ENCODE peak calls at places on chromosome 9, in seven cellular contexts. I, Z, G, P, L, V and M are unnamed samples.

GRCh38 chr9:87342743-87343142 is 154.9 kb upstream of the DAPK1 start:
- DNase-seq in I (no peak), Z (no peak), G (no peak), P (no peak), L (no peak), V (no peak), M (no peak)

GRCh38 chr9:131727184-131727785 is 12.6 kb downstream of the RAPGEF1 start:
- DNase-seq in I (no peak), Z (no peak), G (no peak), P (no peak), L (no peak), V (no peak), M (no peak)

GRCh38 chr9:117092582-117092981 is 322.3 kb downstream of the ASTN2 start:
- DNase-seq in I (no peak), Z (no peak), G (no peak), P (no peak), L (no peak), V (no peak), M (no peak)

GRCh38 chr9:2087500-2088313 is 72.6 kb downstream of the SMARCA2 start:
- DNase-seq in I (peak; percentile 42), Z (peak; percentile 25), G (peak; percentile 7), P (peak; percentile 45), L (peak; percentile 43), V (peak; percentile 50), M (peak; percentile 87)

GRCh38 chr9:109414125-109414785 is 83.9 kb downstream of the PTPN3 start:
- DNase-seq in I (no peak), Z (no peak), G (no peak), P (no peak), L (no peak), V (no peak), M (peak; percentile 66)

GRCh38 chr9:123111977-123112869 is 78.8 kb downstream of the GPR21 start:
- DNase-seq in I (no peak), Z (no peak), G (no peak), P (no peak), L (no peak), V (no peak), M (peak; percentile 60)

GRCh38 chr9:136665704-136666363 is 3.1 kb downstream of the EGFL7 start:
- DNase-seq in I (no peak), Z (no peak), G (no peak), P (no peak), L (peak; percentile 95), V (peak; percentile 88), M (peak; percentile 48)

GRCh38 chr9:12054235-12054634 is 639.0 kb upstream of the TYRP1 start:
- DNase-seq in I (no peak), Z (no peak), G (no peak), P (no peak), L (no peak), V (no peak), M (peak; percentile 8)

GRCh38 chr9:36991516-36992134 is 42.4 kb downstream of the PAX5 start:
- DNase-seq in I (peak; percentile 54), Z (no peak), G (peak; percentile 47), P (no peak), L (peak; percentile 71), V (peak; percentile 58), M (peak; percentile 75)

GRCh38 chr9:81650836-81651545 is 38.4 kb downstream of the TLE1 start:
- DNase-seq in I (no peak), Z (no peak), G (no peak), P (no peak), L (no peak), V (no peak), M (no peak)
- TF ChIP-seq REST in I (no peak), Z (no peak), G (no peak), P (no peak), L (no peak), V (no peak), M (no peak)

GRCh38 chr9:130639866-130640555 is 24.4 kb upstream of the PRDM12 start:
- DNase-seq in I (no peak), Z (no peak), G (no peak), P (no peak), L (no peak), V (no peak), M (no peak)

GRCh38 chr9:130640681-130641080 is 23.7 kb upstream of the PRDM12 start:
- DNase-seq in I (no peak), Z (no peak), G (no peak), P (no peak), L (no peak), V (no peak), M (peak; percentile 46)

GRCh38 chr9:130636648-130637020 is 27.8 kb upstream of the PRDM12 start:
- DNase-seq in I (no peak), Z (no peak), G (no peak), P (no peak), L (no peak), V (no peak), M (no peak)

GRCh38 chr9:130639119-130639485 is 25.3 kb upstream of the PRDM12 start:
- DNase-seq in I (no peak), Z (no peak), G (no peak), P (no peak), L (no peak), V (no peak), M (peak; percentile 50)

GRCh38 chr9:130638278-130639118 is 25.9 kb upstream of the PRDM12 start:
- DNase-seq in I (no peak), Z (no peak), G (no peak), P (no peak), L (no peak), V (no peak), M (peak; percentile 45)
- H3K36me3 ChIP-seq in I (peaks cover 10% of the 10 kb centered on the region), Z (peaks cover 36% of the 10 kb centered on the region), G (peaks cover 3% of the 10 kb centered on the region), P (peaks cover 17% of the 10 kb centered on the region), L (peaks cover 54% of the 10 kb centered on the region), V (peaks cover 39% of the 10 kb centered on the region), M (peaks cover 3% of the 10 kb centered on the region)

GRCh38 chr9:124680049-124680448 is 91.1 kb downstream of the NR6A1 start:
- DNase-seq in I (no peak), Z (no peak), G (no peak), P (no peak), L (no peak), V (no peak), M (no peak)

GRCh38 chr9:124675261-124676158 is 95.6 kb downstream of the NR6A1 start:
- DNase-seq in I (no peak), Z (no peak), G (no peak), P (no peak), L (no peak), V (no peak), M (no peak)

GRCh38 chr9:124673063-124673462 is 98.0 kb downstream of the NR6A1 start:
- DNase-seq in I (no peak), Z (no peak), G (no peak), P (no peak), L (no peak), V (no peak), M (no peak)

GRCh38 chr9:124674651-124675050 is 96.5 kb downstream of the NR6A1 start:
- DNase-seq in I (no peak), Z (no peak), G (no peak), P (no peak), L (no peak), V (no peak), M (no peak)

GRCh38 chr9:124676159-124676551 is 95.0 kb downstream of the NR6A1 start:
- DNase-seq in I (no peak), Z (no peak), G (no peak), P (no peak), L (no peak), V (no peak), M (no peak)
- TF ChIP-seq REST in I (no peak), Z (no peak), G (no peak), P (no peak), L (no peak), V (no peak), M (no peak)

GRCh38 chr9:128266868-128267590 is 8.8 kb downstream of the GOLGA2 start:
- DNase-seq in I (no peak), Z (no peak), G (no peak), P (no peak), L (no peak), V (no peak), M (no peak)
- H3K36me3 ChIP-seq in I (peaks cover 7% of the 10 kb centered on the region), Z (peaks cover 67% of the 10 kb centered on the region), G (no peaks in the 10 kb centered on the region), P (peaks cover 2% of the 10 kb centered on the region), L (peaks cover 63% of the 10 kb centered on the region), V (peaks cover 84% of the 10 kb centered on the region), M (no peaks in the 10 kb centered on the region)

GRCh38 chr9:4680178-4680535 is 788 bp downstream of the CDC37L1 start:
- DNase-seq in I (no peak), Z (no peak), G (no peak), P (no peak), L (no peak), V (no peak), M (no peak)
- TF ChIP-seq REST in I (no peak), Z (no peak), G (no peak), P (no peak), L (no peak), V (no peak), M (no peak)

GRCh38 chr9:120539951-120540350 is 40.0 kb downstream of the CDK5RAP2 start:
- DNase-seq in I (no peak), Z (no peak), G (no peak), P (no peak), L (no peak), V (no peak), M (no peak)
- H3K36me3 ChIP-seq in I (peaks cover 22% of the 10 kb centered on the region), Z (peaks cover 76% of the 10 kb centered on the region), G (peaks cover 8% of the 10 kb centered on the region), P (peaks cover 10% of the 10 kb centered on the region), L (peaks cover 62% of the 10 kb centered on the region), V (peaks cover 88% of the 10 kb centered on the region), M (peaks cover 32% of the 10 kb centered on the region)

GRCh38 chr9:95876138-95876444 is 600 bp downstream of the ERCC6L2 start:
- DNase-seq in I (no peak), Z (no peak), G (no peak), P (no peak), L (no peak), V (no peak), M (no peak)

GRCh38 chr9:95875305-95876137 is at the start of gene ERCC6L2:
- DNase-seq in I (peak; percentile 99), Z (peak; percentile 98), G (peak; percentile 93), P (peak; percentile 93), L (peak; percentile 92), V (peak; percentile 86), M (peak; percentile 100)

GRCh38 chr9:95874989-95875304 is 544 bp upstream of the ERCC6L2 start:
- DNase-seq in I (no peak), Z (peak; percentile 7), G (no peak), P (no peak), L (peak; percentile 50), V (peak; percentile 44), M (peak; percentile 18)

GRCh38 chr9:95877984-95878383 is 2.5 kb downstream of the ERCC6L2 start:
- DNase-seq in I (no peak), Z (no peak), G (no peak), P (no peak), L (no peak), V (no peak), M (no peak)

GRCh38 chr9:95876595-95876994 is 1.1 kb downstream of the ERCC6L2 start:
- DNase-seq in I (no peak), Z (peak; percentile 12), G (no peak), P (no peak), L (no peak), V (no peak), M (no peak)
- TF ChIP-seq REST in I (no peak), Z (no peak), G (no peak), P (no peak), L (no peak), V (no peak), M (no peak)

GRCh38 chr9:127793093-127793708 is 7.4 kb downstream of the CDK9 start:
- DNase-seq in I (no peak), Z (no peak), G (no peak), P (no peak), L (no peak), V (no peak), M (no peak)
- H3K36me3 ChIP-seq in I (peaks cover 42% of the 10 kb centered on the region), Z (peaks cover 29% of the 10 kb centered on the region), G (peaks cover 9% of the 10 kb centered on the region), P (peaks cover 31% of the 10 kb centered on the region), L (peaks cover 41% of the 10 kb centered on the region), V (peaks cover 50% of the 10 kb centered on the region), M (peaks cover 42% of the 10 kb centered on the region)

GRCh38 chr9:134891713-134892112 is 11.1 kb downstream of the FCN2 start:
- DNase-seq in I (no peak), Z (no peak), G (no peak), P (no peak), L (no peak), V (no peak), M (no peak)
- TF ChIP-seq REST in I (no peak), Z (no peak), G (no peak), P (no peak), L (no peak), V (no peak), M (no peak)